ENCODE peak calls at places on chromosomes 7 and 10, in eight cellular contexts. V, K, G, Q, B, L, I and E are unnamed samples.

GRCh38 chr7:2129376-2130375 is 103.1 kb downstream of the MAD1L1 start:
- DNase-seq in V (no peak), K (no peak), G (no peak), Q (no peak), B (no peak), L (no peak), I (no peak), E (no peak)

GRCh38 chr7:129780257-129781127 is 169.0 kb downstream of the NRF1 start:
- DNase-seq in V (no peak), K (peak), G (peak), Q (peak), B (no peak), L (peak), I (peak), E (no peak)

GRCh38 chr10:121936295-121936694 is 8.5 kb upstream of the ATE1 start:
- DNase-seq in V (no peak), K (no peak), G (no peak), Q (no peak), B (no peak), L (no peak), I (no peak), E (no peak)

GRCh38 chr10:71840177-71840711 is 10.8 kb downstream of the PSAP start:
- DNase-seq in V (peak), K (peak), G (peak), Q (no peak), B (no peak), L (peak), I (no peak), E (peak)

GRCh38 chr7:64907641-64908326 is 4.7 kb downstream of the ZNF273 start:
- DNase-seq in V (no peak), K (peak), G (peak), Q (no peak), B (no peak), L (no peak), I (peak), E (no peak)

GRCh38 chr10:131929122-131929845 is 28.5 kb downstream of the PPP2R2D start:
- DNase-seq in V (no peak), K (no peak), G (peak), Q (no peak), B (no peak), L (no peak), I (no peak), E (no peak)

GRCh38 chr7:6571160-6571779 is 6.0 kb upstream of the ZDHHC4 start:
- DNase-seq in V (no peak), K (no peak), G (no peak), Q (no peak), B (no peak), L (no peak), I (peak), E (no peak)

GRCh38 chr10:87092861-87093460 is 1.7 kb downstream of the GLUD1 start:
- DNase-seq in V (peak), K (no peak), G (peak), Q (no peak), B (peak), L (peak), I (peak), E (no peak)

GRCh38 chr7:35468606-35469005 is 214.7 kb upstream of the TBX20 start:
- DNase-seq in V (no peak), K (no peak), G (no peak), Q (no peak), B (no peak), L (no peak), I (no peak), E (no peak)

GRCh38 chr10:61857746-61858145 is 43.8 kb upstream of the ARID5B start:
- DNase-seq in V (no peak), K (no peak), G (no peak), Q (no peak), B (no peak), L (no peak), I (no peak), E (no peak)

GRCh38 chr7:6164491-6164890 is 107.9 kb downstream of the CYTH3 start:
- DNase-seq in V (no peak), K (peak), G (peak), Q (no peak), B (no peak), L (peak), I (no peak), E (no peak)

GRCh38 chr10:126705951-126706565 is 35.6 kb upstream of the C10orf90 start:
- DNase-seq in V (no peak), K (no peak), G (no peak), Q (no peak), B (no peak), L (no peak), I (no peak), E (no peak)

GRCh38 chr7:157962458-157963306 is 624.9 kb downstream of the PTPRN2 start:
- DNase-seq in V (no peak), K (no peak), G (no peak), Q (no peak), B (no peak), L (no peak), I (peak), E (no peak)

GRCh38 chr7:27176343-27176731 is 2.2 kb upstream of the HOXA10 start:
- DNase-seq in V (peak), K (no peak), G (no peak), Q (no peak), B (no peak), L (no peak), I (no peak), E (no peak)

GRCh38 chr10:119663866-119664698 is 12.9 kb downstream of the BAG3 start:
- DNase-seq in V (no peak), K (peak), G (peak), Q (no peak), B (no peak), L (no peak), I (no peak), E (no peak)

GRCh38 chr10:126690534-126690933 is 20.0 kb upstream of the C10orf90 start:
- DNase-seq in V (no peak), K (no peak), G (no peak), Q (no peak), B (no peak), L (no peak), I (no peak), E (no peak)

GRCh38 chr7:15747187-15748111 is 61.0 kb upstream of the MEOX2 start:
- DNase-seq in V (no peak), K (no peak), G (no peak), Q (no peak), B (no peak), L (no peak), I (no peak), E (no peak)
- TF ChIP-seq POLR2AphosphoS5 in V (no peak), K (no peak), G (no peak), Q (no peak), B (no peak), L (no peak), I (no peak), E (no peak)

GRCh38 chr7:30799976-30800661 is 28.9 kb downstream of the MINDY4 start:
- DNase-seq in V (peak), K (no peak), G (no peak), Q (no peak), B (no peak), L (peak), I (no peak), E (no peak)
- H3K27ac ChIP-seq in V (no peak), K (no peak), G (no peak), Q (no peak), B (no peak), L (no peak), I (no peak), E (no peak)

GRCh38 chr10:116664631-116665030 is 43.9 kb downstream of the PNLIPRP2 start:
- DNase-seq in V (no peak), K (no peak), G (no peak), Q (no peak), B (no peak), L (peak), I (no peak), E (no peak)

GRCh38 chr10:116667484-116667883 is 46.7 kb downstream of the PNLIPRP2 start:
- DNase-seq in V (no peak), K (no peak), G (no peak), Q (no peak), B (no peak), L (no peak), I (no peak), E (no peak)

GRCh38 chr10:116665541-116666125 is 44.9 kb downstream of the PNLIPRP2 start:
- DNase-seq in V (no peak), K (no peak), G (no peak), Q (no peak), B (no peak), L (peak), I (peak), E (no peak)

GRCh38 chr10:116660860-116661259 is 40.1 kb downstream of the PNLIPRP2 start:
- DNase-seq in V (no peak), K (no peak), G (no peak), Q (no peak), B (no peak), L (no peak), I (no peak), E (no peak)

DNA sequence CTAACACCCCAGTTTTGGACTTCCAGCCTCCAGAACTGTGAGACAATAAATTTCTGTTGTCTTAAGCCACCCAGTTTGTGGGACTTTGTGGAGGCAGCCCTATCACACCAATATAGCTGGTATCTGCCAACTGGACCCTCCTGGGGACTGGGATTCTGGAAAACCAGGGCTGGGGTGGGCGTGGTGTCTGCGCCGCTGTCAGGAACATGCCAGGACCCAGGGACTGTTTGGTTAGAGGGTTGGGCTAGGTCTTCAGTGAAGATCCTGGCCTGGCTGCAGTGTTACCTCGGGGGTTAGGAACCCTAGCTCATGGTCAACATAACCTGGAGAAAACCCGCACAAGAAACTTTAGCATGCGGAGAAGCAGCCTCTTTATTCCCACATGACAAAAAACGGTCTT is 42.6 kb downstream of the PNLIPRP2 start:
- DNase-seq in V (no peak), K (no peak), G (no peak), Q (no peak), B (no peak), L (no peak), I (no peak), E (no peak)
- H3K9ac ChIP-seq in V (no peak), K (no peak), G (no peak), Q (no peak), B (no peak), L (no peak), I (no peak), E (no peak)

GRCh38 chr7:144682581-144683280 is 153.1 kb downstream of the TPK1 start:
- DNase-seq in V (no peak), K (no peak), G (no peak), Q (no peak), B (no peak), L (no peak), I (no peak), E (no peak)
- TF ChIP-seq POLR2AphosphoS5 in V (no peak), K (no peak), G (no peak), Q (no peak), B (no peak), L (no peak), I (no peak), E (no peak)

GRCh38 chr7:99128076-99128950 is 15.6 kb downstream of the SMURF1 start:
- DNase-seq in V (no peak), K (no peak), G (peak), Q (no peak), B (no peak), L (no peak), I (no peak), E (no peak)

GRCh38 chr7:99129536-99129935 is 14.4 kb downstream of the SMURF1 start:
- DNase-seq in V (no peak), K (no peak), G (no peak), Q (no peak), B (no peak), L (no peak), I (no peak), E (no peak)

GRCh38 chr7:99126921-99127553 is 16.9 kb downstream of the SMURF1 start:
- DNase-seq in V (no peak), K (no peak), G (peak), Q (no peak), B (no peak), L (no peak), I (no peak), E (no peak)

GRCh38 chr7:99129001-99129400 is 14.9 kb downstream of the SMURF1 start:
- DNase-seq in V (no peak), K (no peak), G (no peak), Q (no peak), B (no peak), L (no peak), I (no peak), E (no peak)

DNA sequence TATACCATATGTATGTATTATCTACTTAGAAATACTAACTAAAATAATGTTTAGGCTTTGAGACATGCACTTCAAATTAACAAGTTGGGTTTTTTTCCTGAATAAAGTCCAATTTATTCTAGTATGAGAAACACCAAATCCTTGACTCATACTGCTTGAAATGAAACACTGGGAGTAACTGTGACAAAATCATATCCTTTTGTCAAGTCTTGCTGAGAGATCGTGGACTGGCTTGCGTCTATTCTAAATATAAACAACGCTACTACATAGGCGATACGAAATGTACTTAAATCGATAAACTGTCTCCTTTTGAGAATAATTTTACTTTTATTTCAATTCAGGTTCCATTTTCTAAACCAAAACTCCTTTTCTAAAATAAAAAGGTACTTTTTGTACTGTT is 16.3 kb downstream of the SMURF1 start:
- DNase-seq in V (no peak), K (no peak), G (no peak), Q (no peak), B (no peak), L (no peak), I (no peak), E (no peak)
- H3K27ac ChIP-seq in V (no peak), K (no peak), G (peak), Q (no peak), B (no peak), L (no peak), I (no peak), E (peak)

GRCh38 chr7:105320896-105321295 is 67.8 kb downstream of the SRPK2 start:
- DNase-seq in V (no peak), K (no peak), G (no peak), Q (no peak), B (no peak), L (no peak), I (no peak), E (no peak)
- H3K9ac ChIP-seq in V (no peak), K (no peak), G (no peak), Q (no peak), B (no peak), L (no peak), I (no peak), E (no peak)

GRCh38 chr7:107922891-107923290 is 31.9 kb downstream of the DLD start:
- DNase-seq in V (no peak), K (no peak), G (no peak), Q (no peak), B (no peak), L (no peak), I (no peak), E (no peak)
- TF ChIP-seq POLR2AphosphoS5 in V (no peak), K (no peak), G (peak), Q (no peak), B (no peak), L (no peak), I (no peak), E (no peak)

DNA sequence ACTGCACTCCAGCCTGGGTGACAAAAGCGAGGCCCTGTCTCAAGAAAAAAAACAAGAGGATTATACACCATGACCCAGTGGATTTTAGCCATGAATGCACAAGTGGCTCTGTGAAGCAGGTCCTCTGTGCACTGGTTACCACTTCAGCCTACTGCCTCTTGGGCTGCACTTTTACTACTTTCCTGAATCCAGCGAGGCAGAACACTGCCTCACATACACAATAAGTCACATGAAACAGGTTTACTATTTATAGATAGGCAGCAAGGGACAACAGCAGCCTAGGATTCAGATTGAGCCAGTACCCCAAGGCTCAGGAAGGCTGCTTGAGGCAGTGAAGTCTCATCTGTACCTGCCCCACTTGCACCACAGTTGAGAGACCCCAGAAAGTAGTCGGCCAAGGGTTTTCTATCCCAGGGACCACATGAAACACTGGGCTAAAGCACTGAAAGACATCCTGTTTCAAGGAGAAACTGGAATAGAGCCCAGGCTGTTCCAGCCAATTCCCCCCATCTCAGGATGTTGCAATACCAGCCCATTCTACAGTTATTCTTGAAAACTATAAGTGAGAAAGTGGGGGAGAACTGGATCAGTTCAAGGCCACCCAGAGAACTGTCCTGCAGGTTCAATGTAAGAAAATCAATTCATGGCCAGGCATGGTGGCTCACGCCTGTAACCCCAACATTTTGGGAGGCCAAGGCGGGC is 10.3 kb upstream of the OGDH start:
- DNase-seq in V (peak), K (no peak), G (no peak), Q (no peak), B (no peak), L (no peak), I (no peak), E (no peak)
- H3K27ac ChIP-seq in V (no peak), K (no peak), G (no peak), Q (no peak), B (no peak), L (no peak), I (no peak), E (no peak)

DNA sequence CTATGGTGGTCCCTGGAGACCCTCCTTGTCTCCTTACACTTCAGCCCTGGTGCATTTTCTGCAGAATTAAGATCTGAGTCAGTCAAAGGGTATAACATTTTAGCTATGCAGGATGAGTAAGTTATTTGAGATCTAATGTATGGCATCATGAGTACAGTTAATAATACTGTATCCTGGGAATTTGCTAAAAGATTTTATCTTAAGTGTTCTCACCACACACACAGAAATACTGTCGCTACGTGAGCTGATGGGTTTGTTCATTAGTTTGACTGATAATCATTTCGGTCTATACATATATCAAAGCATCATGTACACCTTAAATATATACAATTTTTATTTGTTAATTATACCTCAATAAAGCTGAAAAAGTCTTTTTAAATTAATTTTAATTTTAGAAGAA is 43.8 kb downstream of the ASB13 start:
- DNase-seq in V (no peak), K (no peak), G (no peak), Q (no peak), B (no peak), L (no peak), I (no peak), E (no peak)
- H3K9ac ChIP-seq in V (no peak), K (peak), G (no peak), Q (no peak), B (no peak), L (no peak), I (no peak), E (no peak)

DNA sequence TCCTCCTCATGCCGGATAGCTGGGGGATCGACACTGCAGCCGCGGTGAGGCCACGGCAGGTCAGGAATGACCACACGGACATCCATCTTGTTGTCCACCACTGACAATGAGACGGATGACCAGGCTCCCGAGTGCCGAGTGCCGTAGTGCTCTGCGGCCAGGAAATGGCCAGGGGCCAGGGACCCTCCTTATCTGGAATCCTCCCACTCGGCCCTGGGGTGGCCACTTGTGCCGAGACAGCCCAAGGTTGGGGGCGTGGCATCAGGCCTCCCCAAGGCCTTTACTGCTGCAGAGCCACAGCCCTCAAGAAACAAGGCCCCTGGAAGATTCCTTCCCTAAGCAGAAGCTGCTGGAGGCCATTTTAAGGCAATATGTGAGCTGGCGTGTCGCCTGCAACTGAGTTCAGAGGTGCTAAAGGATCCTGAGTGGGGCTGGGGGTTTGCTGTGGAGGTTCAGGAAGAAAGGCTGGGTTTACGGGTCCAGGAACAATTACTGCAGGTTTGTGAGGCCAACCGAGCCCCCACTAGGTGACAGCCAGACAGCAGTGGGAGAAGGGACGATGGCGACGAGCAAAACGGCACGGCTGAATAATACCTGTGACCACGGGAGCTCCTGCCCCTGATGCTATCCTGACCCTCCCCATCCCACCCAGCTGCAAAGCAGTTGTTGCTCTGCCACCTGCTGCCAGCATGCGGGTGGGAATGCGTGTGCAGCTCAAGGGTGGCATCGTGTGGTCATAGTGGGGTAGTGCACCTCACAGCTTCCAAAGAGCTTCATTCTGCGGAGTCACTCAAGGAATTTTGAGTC is 31.6 kb upstream of the LEP start:
- DNase-seq in V (peak), K (peak), G (peak), Q (peak), B (peak), L (peak), I (peak), E (peak)
- TF ChIP-seq POLR2AphosphoS5 in V (no peak), K (no peak), G (no peak), Q (no peak), B (no peak), L (no peak), I (no peak), E (no peak)